ENCODE peak calls at places on chromosomes 13 and 19, in eight cellular contexts. W is upper lobe of left lung, M is H54, U is GM12878, Q is A549, J is testis, L is IMR-90, C is GM12892. Z is an unnamed sample.

GRCh38 chr19:30304540-30304939 is 67.6 kb upstream of the ZNF536 start:
- DNase-seq in W (no peak), M (no peak), U (no peak), Q (no peak), J (no peak), L (no peak), C (no peak), Z (no peak)

GRCh38 chr13:35256459-35257148 is 219.9 kb downstream of the MAB21L1 start:
- DNase-seq in W (no peak), M (no peak), U (no peak), Q (no peak), J (no peak), L (no peak), C (no peak), Z (no peak)

GRCh38 chr13:41842029-41842428 is 118.9 kb downstream of the VWA8 start:
- DNase-seq in W (no peak), M (no peak), U (no peak), Q (no peak), J (no peak), L (peak; percentile 38), C (no peak), Z (no peak)

GRCh38 chr13:75876371-75877050 is 240.4 kb downstream of the LMO7 start:
- DNase-seq in W (peak; percentile 45), M (peak; percentile 9), U (peak; percentile 23), Q (peak; percentile 33), J (peak; percentile 79), L (peak; percentile 73), C (peak; percentile 11), Z (peak; percentile 39)

GRCh38 chr19:30376272-30376671 is 4.1 kb downstream of the ZNF536 start:
- DNase-seq in W (no peak), M (no peak), U (no peak), Q (no peak), J (no peak), L (no peak), C (no peak), Z (no peak)

GRCh38 chr19:13998426-13998825 is 7.7 kb downstream of the RFX1 start:
- DNase-seq in W (no peak), M (no peak), U (no peak), Q (no peak), J (no peak), L (no peak), C (no peak), Z (no peak)

GRCh38 chr19:16435238-16435911 is 36.4 kb downstream of the EPS15L1 start:
- DNase-seq in W (no peak), M (peak; percentile 95), U (no peak), Q (no peak), J (peak; percentile 78), L (peak; percentile 98), C (no peak), Z (no peak)

GRCh38 chr13:23087884-23088283 is 92.9 kb upstream of the SGCG start:
- DNase-seq in W (no peak), M (no peak), U (no peak), Q (peak; percentile 13), J (peak; percentile 58), L (peak; percentile 20), C (no peak), Z (no peak)

GRCh38 chr13:105291987-105292386 is 1243.5 kb downstream of the EFNB2 start:
- DNase-seq in W (no peak), M (no peak), U (no peak), Q (no peak), J (no peak), L (no peak), C (no peak), Z (no peak)

GRCh38 chr13:59643906-59644626 is 519.7 kb downstream of the DIAPH3 start:
- DNase-seq in W (no peak), M (no peak), U (no peak), Q (no peak), J (no peak), L (no peak), C (no peak), Z (no peak)

GRCh38 chr19:33464010-33464732 is 57.4 kb downstream of the PEPD start:
- DNase-seq in W (peak; percentile 8), M (no peak), U (no peak), Q (no peak), J (no peak), L (no peak), C (no peak), Z (no peak)

DNA sequence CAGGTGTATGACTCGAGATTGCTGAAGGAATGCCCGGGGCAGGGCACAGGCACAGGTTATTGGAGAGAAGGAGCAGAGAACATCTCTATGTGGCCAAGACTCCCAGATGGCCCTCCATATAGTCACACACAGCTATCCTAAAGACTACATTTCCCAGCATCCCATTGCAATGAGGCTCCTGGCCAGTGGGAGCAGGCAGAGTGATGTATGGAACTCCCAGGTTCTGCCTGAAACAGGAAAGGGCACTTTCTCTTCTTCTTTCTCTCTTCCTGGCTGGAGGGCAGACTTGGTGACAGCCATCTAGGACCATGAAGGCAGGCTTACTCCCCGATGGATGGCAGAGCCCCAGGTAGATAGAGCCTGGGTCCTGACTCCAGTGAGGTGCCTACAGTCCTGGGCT is 13.5 kb downstream of the PPP1R13L start:
- DNase-seq in W (no peak), M (no peak), U (no peak), Q (no peak), J (no peak), L (peak; percentile 18), C (peak; percentile 27), Z (no peak)
- TF ChIP-seq POLR2A in W (no peak), M (no peak), U (no peak), Q (no peak), J (no peak), L (no peak), C (no peak), Z (no peak)

DNA sequence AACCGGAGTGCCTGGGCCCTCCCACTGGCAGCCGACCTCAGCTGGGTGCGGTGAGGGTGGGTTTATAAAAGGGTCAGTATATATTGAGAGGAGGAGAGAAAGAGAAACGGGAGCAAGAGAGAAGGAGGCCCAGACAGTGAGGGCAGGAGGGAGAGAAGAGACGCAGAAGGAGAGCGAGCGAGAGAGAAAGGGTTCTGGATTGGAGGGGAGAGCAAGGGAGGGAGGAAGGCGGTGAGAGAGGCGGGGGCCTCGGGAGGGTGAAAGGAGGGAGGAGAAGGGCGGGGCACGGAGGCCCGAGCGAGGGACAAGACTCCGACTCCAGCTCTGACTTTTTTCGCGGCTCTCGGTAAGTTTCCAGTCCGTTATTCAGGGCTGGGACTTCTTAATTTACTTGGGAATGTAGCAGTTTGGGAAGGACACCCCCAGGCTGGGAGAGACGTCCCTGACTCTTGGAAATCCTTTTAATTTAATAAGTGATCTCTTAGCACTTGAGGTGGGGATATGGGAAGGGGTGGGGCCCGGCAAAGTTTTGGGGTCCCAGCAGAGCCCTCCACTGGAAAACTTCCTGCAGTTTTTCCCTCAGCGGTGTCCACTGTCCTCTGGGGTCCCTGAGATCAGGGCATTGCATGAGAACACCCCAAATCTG is at the start of gene EMP3:
- DNase-seq in W (peak; percentile 80), M (peak; percentile 69), U (peak; percentile 38), Q (peak; percentile 93), J (peak; percentile 90), L (peak; percentile 92), C (peak; percentile 73), Z (peak; percentile 86)
- TF ChIP-seq POLR2A in W (peak; percentile 62), M (peak; percentile 53), U (peak; percentile 76), Q (peak; percentile 52), J (no peak), L (peak; percentile 94), C (peak; percentile 62), Z (no peak)

DNA sequence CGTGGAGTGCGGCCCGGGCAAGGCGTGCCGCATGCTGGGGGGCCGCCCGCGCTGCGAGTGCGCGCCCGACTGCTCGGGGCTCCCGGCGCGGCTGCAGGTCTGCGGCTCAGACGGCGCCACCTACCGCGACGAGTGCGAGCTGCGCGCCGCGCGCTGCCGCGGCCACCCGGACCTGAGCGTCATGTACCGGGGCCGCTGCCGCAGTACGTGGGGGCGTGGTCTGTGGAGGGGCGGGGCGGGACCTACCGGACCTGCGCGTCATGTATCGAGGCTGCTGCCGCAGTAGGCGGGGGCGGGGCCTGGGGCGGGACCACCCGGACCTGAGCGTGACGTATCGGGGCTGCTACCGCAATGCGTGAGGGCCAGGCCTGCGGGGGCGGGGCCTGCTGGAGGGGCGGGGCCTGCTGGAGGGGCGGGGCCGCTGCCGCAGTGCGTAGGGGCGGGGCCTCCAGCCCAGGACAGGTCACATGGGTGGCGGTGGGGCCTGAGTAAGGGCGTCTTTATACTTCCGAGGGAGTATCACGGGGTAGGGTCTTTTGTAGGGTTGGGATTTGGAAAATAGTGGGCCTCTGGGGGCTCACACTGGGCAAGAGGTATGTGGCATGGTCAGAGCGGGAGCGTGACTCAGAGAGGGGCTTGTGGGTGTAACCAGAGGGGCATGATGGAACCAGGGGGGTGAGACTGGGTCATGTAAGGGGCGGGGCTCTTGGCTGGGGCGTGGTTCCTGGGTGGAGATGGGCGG is 4.3 kb downstream of the FSTL3 start:
- DNase-seq in W (peak; percentile 100), M (peak; percentile 97), U (peak; percentile 93), Q (peak; percentile 71), J (peak; percentile 100), L (peak; percentile 98), C (peak; percentile 95), Z (peak; percentile 99)
- TF ChIP-seq POLR2A in W (peak; percentile 88), M (peak; percentile 80), U (peak; percentile 82), Q (peak; percentile 79), J (peak; percentile 68), L (peak; percentile 94), C (peak; percentile 77), Z (peak; percentile 91)

GRCh38 chr19:3372413-3372812 is 6.0 kb downstream of the NFIC start:
- DNase-seq in W (no peak), M (no peak), U (no peak), Q (no peak), J (no peak), L (no peak), C (no peak), Z (no peak)

GRCh38 chr19:3378352-3379146 is 12.2 kb downstream of the NFIC start:
- DNase-seq in W (no peak), M (no peak), U (no peak), Q (no peak), J (no peak), L (no peak), C (no peak), Z (peak; percentile 22)

GRCh38 chr19:3373971-3374368 is 7.6 kb downstream of the NFIC start:
- DNase-seq in W (no peak), M (no peak), U (no peak), Q (no peak), J (no peak), L (no peak), C (no peak), Z (no peak)

GRCh38 chr19:3374369-3375112 is 8.2 kb downstream of the NFIC start:
- DNase-seq in W (peak; percentile 53), M (no peak), U (no peak), Q (no peak), J (peak; percentile 77), L (no peak), C (no peak), Z (no peak)

DNA sequence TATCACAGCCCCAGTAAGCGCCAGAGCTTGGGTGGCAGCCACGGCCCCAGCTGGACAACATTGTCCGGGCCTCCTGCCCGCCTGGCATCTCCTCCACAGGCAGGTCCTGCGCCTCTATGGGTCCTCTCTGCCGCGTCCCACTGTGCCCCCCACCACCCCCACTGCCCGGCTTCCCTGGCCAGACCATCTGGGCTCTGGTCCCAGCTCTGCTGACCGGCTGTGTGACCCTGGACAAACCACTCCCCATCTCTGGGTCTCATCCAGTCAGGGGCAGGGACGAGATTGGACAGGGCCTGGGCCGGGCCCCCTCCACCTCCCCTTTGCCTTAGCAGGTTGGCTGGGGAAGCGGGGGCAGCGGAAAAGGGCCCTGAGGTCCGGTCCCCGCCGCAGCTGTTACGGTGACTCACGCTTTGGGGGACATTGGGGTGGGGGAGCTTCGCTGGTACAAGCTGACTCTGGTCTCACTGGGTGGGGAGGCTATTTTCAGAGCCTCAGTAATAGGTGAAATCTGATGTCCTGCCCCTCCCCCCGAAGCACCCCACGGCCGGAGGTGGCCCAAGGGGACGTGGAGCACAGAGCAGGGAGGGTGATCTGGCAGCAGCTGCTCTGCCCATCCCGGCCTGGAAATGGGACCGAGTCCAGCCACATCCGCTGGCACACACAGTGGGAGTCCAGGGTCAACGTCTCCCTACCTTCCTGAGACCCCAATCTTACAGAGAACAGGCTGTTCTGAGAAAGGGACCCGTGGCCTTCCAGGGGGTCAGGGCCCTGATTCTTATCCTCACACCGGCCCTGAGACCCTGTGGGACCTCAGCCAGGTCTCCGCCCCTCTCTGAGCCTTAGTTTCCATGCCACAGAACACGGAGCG is 9.1 kb downstream of the NFIC start:
- DNase-seq in W (peak; percentile 70), M (peak; percentile 59), U (no peak), Q (no peak), J (peak; percentile 94), L (peak; percentile 70), C (no peak), Z (peak; percentile 88)
- TF ChIP-seq POLR2A in W (no peak), M (no peak), U (no peak), Q (no peak), J (no peak), L (no peak), C (no peak), Z (no peak)